ENCODE peak calls at places on chromosomes 3 and 15, in four cellular contexts. G is GM12878, O is K562, T is H1. N is an unnamed sample.

GRCh38 chr3:96319176-96319575 is 495.2 kb upstream of the EPHA6 start:
- DNase-seq in G (no peak), O (no peak), T (no peak), N (no peak)

GRCh38 chr3:141076821-141077571 is 25.8 kb downstream of the SPSB4 start:
- DNase-seq in G (no peak), O (no peak), T (no peak), N (no peak)

GRCh38 chr3:44584646-44585501 is at the start of gene ZNF660:
- DNase-seq in G (no peak), O (peak), T (peak), N (no peak)

GRCh38 chr3:126663750-126664149 is 8.8 kb upstream of the TXNRD3 start:
- DNase-seq in G (no peak), O (no peak), T (no peak), N (no peak)

GRCh38 chr3:145869958-145870357 is 291.0 kb downstream of the PLOD2 start:
- DNase-seq in G (peak), O (no peak), T (no peak), N (no peak)

GRCh38 chr3:111725706-111726105 is 130.6 kb upstream of the ZBED2 start:
- DNase-seq in G (no peak), O (no peak), T (no peak), N (no peak)

GRCh38 chr15:33201376-33202189 is 7.1 kb upstream of the FMN1 start:
- DNase-seq in G (peak), O (peak), T (peak), N (peak)

GRCh38 chr3:171349392-171349791 is 110.8 kb downstream of the TNIK start:
- DNase-seq in G (no peak), O (no peak), T (no peak), N (no peak)

GRCh38 chr15:98776607-98777281 is 128.4 kb downstream of the IGF1R start:
- DNase-seq in G (peak), O (peak), T (no peak), N (no peak)

GRCh38 chr15:85865070-85865684 is 70.5 kb upstream of the KLHL25 start:
- DNase-seq in G (no peak), O (peak), T (peak), N (peak)

GRCh38 chr3:14125193-14126016 is 553 bp downstream of the TMEM43 start:
- DNase-seq in G (no peak), O (peak), T (peak), N (peak)

GRCh38 chr3:60053518-60054265 is 1003.9 kb upstream of the CFAP20DC start:
- DNase-seq in G (no peak), O (peak), T (no peak), N (no peak)

GRCh38 chr15:96514607-96515285 is 184.2 kb downstream of the NR2F2 start:
- DNase-seq in G (no peak), O (no peak), T (no peak), N (no peak)

GRCh38 chr3:185040425-185040824 is 112.4 kb downstream of the C3orf70 start:
- DNase-seq in G (no peak), O (no peak), T (no peak), N (no peak)

GRCh38 chr3:55491296-55491816 is 4.2 kb upstream of the WNT5A start:
- DNase-seq in G (no peak), O (no peak), T (no peak), N (no peak)

GRCh38 chr3:13896473-13897154 is 16.7 kb upstream of the WNT7A start:
- DNase-seq in G (peak), O (peak), T (peak), N (peak)

GRCh38 chr3:149581681-149582349 is 76.0 kb downstream of the WWTR1 start:
- DNase-seq in G (no peak), O (peak), T (no peak), N (peak)

GRCh38 chr3:195172285-195172684 is 98.7 kb downstream of the XXYLT1 start:
- DNase-seq in G (no peak), O (no peak), T (no peak), N (no peak)

GRCh38 chr15:70029297-70029701 is 68.4 kb downstream of the TLE3 start:
- DNase-seq in G (no peak), O (no peak), T (no peak), N (no peak)

GRCh38 chr3:47432673-47433072 is 43.1 kb downstream of the SCAP start:
- DNase-seq in G (no peak), O (no peak), T (no peak), N (no peak)

GRCh38 chr3:155978324-155978723 is 107.9 kb downstream of the GMPS start:
- DNase-seq in G (no peak), O (no peak), T (no peak), N (no peak)

GRCh38 chr3:184351511-184352148 is 9.8 kb downstream of the CLCN2 start:
- DNase-seq in G (no peak), O (no peak), T (no peak), N (no peak)

GRCh38 chr3:151974067-151974466 is 100.6 kb downstream of the SUCNR1 start:
- DNase-seq in G (no peak), O (no peak), T (no peak), N (no peak)

GRCh38 chr15:71149645-71150557 is 34.6 kb downstream of the THSD4 start:
- DNase-seq in G (no peak), O (no peak), T (no peak), N (no peak)

GRCh38 chr15:58758141-58758540 is 8.6 kb upstream of the ADAM10 start:
- DNase-seq in G (no peak), O (peak), T (no peak), N (no peak)

GRCh38 chr3:134375542-134376384 is 1.5 kb upstream of the AMOTL2 start:
- DNase-seq in G (no peak), O (no peak), T (peak), N (no peak)

GRCh38 chr3:66438045-66438444 is 62.8 kb downstream of the LRIG1 start:
- DNase-seq in G (no peak), O (no peak), T (no peak), N (no peak)

GRCh38 chr3:66441124-66441523 is 59.7 kb downstream of the LRIG1 start:
- DNase-seq in G (no peak), O (no peak), T (no peak), N (no peak)

GRCh38 chr3:66437341-66437929 is 63.4 kb downstream of the LRIG1 start:
- DNase-seq in G (no peak), O (no peak), T (no peak), N (no peak)

GRCh38 chr3:66441692-66442091 is 59.1 kb downstream of the LRIG1 start:
- DNase-seq in G (no peak), O (no peak), T (no peak), N (no peak)

GRCh38 chr3:66439666-66440344 is 61.0 kb downstream of the LRIG1 start:
- DNase-seq in G (no peak), O (no peak), T (no peak), N (no peak)
- TF ChIP-seq EGR1 in G (no peak), O (no peak), T (no peak), N (no peak)

GRCh38 chr3:64141476-64141875 is 83.8 kb downstream of the PRICKLE2 start:
- DNase-seq in G (no peak), O (no peak), T (no peak), N (no peak)

GRCh38 chr3:64145438-64145837 is 79.8 kb downstream of the PRICKLE2 start:
- DNase-seq in G (no peak), O (no peak), T (no peak), N (no peak)

GRCh38 chr3:64140651-64141050 is 84.6 kb downstream of the PRICKLE2 start:
- DNase-seq in G (no peak), O (no peak), T (no peak), N (no peak)

GRCh38 chr3:64144241-64144900 is 80.9 kb downstream of the PRICKLE2 start:
- DNase-seq in G (no peak), O (no peak), T (no peak), N (no peak)

DNA sequence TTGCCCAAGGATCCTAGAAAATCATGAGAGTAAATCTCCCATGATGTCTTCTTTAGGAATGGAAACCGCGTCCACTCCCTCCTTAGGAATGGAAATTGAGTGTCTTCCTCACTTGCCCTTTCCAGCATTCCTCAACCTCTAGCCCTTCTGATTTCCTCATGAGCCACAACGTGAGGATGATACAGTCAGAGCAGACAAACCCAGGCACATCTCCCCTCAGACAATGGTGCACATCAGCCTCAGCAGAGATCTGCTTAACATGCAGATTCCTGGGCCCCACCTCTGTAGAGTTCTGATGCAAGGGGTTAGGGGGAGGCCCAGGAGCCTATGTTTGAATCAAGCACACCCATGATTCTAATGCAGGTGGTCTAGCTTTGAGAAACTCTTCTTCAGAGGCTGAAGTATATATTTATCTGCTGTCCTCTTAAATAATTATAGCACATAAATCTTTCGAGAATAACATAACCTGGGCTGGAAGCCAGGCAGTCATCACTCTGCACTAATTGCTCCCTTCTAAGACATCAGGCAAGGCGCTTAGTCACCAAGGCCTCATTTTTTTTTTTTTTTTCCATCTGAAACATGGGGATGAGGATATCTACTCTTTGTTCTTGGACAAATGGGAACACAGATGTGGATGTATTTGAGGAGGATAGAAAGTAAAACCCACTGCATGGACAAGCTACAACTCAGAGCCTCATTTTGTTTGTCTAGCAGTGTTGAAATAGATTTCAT is 81.7 kb downstream of the PRICKLE2 start:
- DNase-seq in G (no peak), O (no peak), T (no peak), N (no peak)
- TF ChIP-seq CEBPB in G (no peak), O (no peak), T (no peak), N (no peak)

DNA sequence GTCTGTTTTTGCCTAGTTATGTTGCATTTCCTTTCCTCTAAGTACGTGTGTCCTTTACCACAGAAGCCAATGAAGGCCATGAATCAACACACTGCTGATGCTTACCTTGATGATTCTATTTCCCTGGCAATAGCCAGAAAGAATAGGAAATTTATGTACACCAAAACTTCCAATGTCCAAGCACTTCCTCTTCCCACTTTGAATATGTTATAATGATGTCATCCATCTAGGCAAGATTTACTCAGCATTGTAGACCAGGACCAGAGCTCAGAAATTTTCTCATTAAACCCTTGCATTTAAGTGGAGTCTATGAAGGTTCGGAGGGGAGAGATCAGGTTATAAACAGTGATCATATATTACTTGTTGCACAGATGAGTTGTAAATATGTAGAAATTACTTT is 126.0 kb downstream of the THRB start:
- DNase-seq in G (no peak), O (no peak), T (no peak), N (no peak)
- TF ChIP-seq EGR1 in G (no peak), O (no peak), T (no peak), N (no peak)

GRCh38 chr15:66659384-66659783 is 42.7 kb upstream of the SMAD6 start:
- DNase-seq in G (no peak), O (no peak), T (no peak), N (no peak)
- TF ChIP-seq CEBPB in G (no peak), O (no peak), T (no peak), N (no peak)

GRCh38 chr3:193816656-193817311 is 223.8 kb downstream of the OPA1 start:
- DNase-seq in G (no peak), O (peak), T (peak), N (no peak)
- TF ChIP-seq EGR1 in G (no peak), O (no peak), T (no peak), N (no peak)

DNA sequence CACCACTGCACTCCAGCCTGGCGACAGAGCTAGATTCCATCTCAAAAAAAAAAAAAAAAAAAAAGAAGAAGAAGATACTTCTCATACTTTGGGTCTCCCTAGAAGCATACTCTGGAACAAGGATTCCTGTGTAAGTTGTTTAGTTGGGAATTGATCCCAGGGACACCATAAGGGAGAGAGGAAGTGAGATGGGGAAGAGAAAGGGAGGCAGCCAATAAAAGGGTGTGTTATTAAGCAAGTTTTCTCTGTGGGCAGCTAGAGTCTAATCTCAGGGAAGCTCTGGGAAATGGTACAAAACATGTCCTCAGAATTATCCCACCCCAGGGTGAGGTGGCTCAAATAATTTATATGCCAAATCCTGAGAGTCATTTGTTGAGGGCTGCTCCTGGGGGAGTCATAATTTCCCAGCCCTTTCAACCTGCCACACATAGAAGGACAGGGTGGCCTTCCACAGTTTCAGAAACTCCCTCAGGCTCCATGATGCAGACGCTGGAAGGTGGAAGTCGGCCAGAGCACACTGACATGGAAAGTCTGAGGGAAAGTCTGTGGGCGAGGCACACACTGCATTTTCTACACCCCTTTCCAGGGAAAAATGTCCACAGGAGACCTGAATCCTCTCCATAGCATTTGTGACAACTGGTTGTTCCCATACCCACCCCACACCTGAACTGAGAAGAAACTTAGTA is 86.4 kb upstream of the SLC4A7 start:
- DNase-seq in G (no peak), O (no peak), T (no peak), N (no peak)
- TF ChIP-seq CEBPB in G (no peak), O (no peak), T (no peak), N (no peak)

GRCh38 chr3:120093119-120093922 is 926 bp downstream of the GSK3B start:
- DNase-seq in G (no peak), O (no peak), T (no peak), N (peak)
- TF ChIP-seq EGR1 in G (no peak), O (no peak), T (no peak), N (no peak)

GRCh38 chr3:108513961-108514360 is 3.6 kb upstream of the MYH15 start:
- DNase-seq in G (no peak), O (no peak), T (no peak), N (no peak)
- TF ChIP-seq CEBPB in G (no peak), O (no peak), T (no peak), N (no peak)

DNA sequence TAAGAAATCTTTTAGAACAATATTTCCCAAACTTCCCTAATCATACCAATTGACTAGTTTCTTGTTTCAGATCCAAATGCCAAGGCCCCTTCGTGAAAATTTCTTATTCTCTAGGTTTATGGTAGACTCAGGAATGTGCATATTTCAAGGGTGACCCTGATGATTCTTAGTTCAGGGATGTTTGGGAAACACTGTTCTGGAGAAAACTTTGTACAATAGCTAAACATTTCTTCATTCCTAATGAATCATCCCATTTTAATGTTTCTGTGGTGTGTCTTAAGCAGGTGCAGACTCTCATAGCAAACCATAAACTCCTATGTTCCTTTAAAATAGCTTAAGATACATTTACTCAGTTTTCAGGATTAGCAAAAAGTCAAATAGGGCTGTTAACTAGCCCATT is 314.5 kb downstream of the TIGIT start:
- DNase-seq in G (no peak), O (no peak), T (no peak), N (no peak)
- TF ChIP-seq EGR1 in G (no peak), O (no peak), T (no peak), N (no peak)

N was measured in HCT116.